ENCODE peak calls at places on chromosomes 11 and 22, in five cellular contexts. One of them, this sample, is unnamed.

GRCh38 chr11:32033491-32033890 is 57.4 kb upstream of the RCN1 start:
- DNase-seq in B cell: no peak
- DNase-seq in AG10803: peak
- DNase-seq in fibroblast of mammary gland: peak
- DNase-seq in cardiac muscle cell: peak
- DNase-seq in this sample: no peak

GRCh38 chr11:12090761-12091261 is 19.6 kb upstream of the MICAL2 start:
- DNase-seq in B cell: no peak
- DNase-seq in cardiac muscle cell: no peak
- DNase-seq in fibroblast of mammary gland: no peak
- DNase-seq in AG10803: no peak
- DNase-seq in this sample: no peak

GRCh38 chr11:122153746-122154145 is 37.7 kb upstream of the BLID start:
- DNase-seq in AG10803: no peak
- DNase-seq in cardiac muscle cell: no peak
- DNase-seq in fibroblast of mammary gland: no peak
- DNase-seq in B cell: no peak
- DNase-seq in this sample: no peak

GRCh38 chr11:17633987-17634775 is 85.2 kb upstream of the MYOD1 start:
- DNase-seq in cardiac muscle cell: no peak
- DNase-seq in AG10803: no peak
- DNase-seq in fibroblast of mammary gland: no peak
- DNase-seq in B cell: peak
- DNase-seq in this sample: no peak

GRCh38 chr11:115333951-115334350 is 170.3 kb downstream of the CADM1 start:
- DNase-seq in cardiac muscle cell: no peak
- DNase-seq in B cell: no peak
- DNase-seq in fibroblast of mammary gland: no peak
- DNase-seq in AG10803: no peak
- DNase-seq in this sample: no peak

GRCh38 chr11:125338886-125339811 is 156.9 kb downstream of the FEZ1 start:
- DNase-seq in fibroblast of mammary gland: peak
- DNase-seq in AG10803: peak
- DNase-seq in B cell: no peak
- DNase-seq in cardiac muscle cell: peak
- DNase-seq in this sample: no peak

GRCh38 chr11:33701831-33702230 is 1.2 kb upstream of the C11orf91 start:
- DNase-seq in cardiac muscle cell: peak
- DNase-seq in B cell: no peak
- DNase-seq in fibroblast of mammary gland: peak
- DNase-seq in AG10803: peak
- DNase-seq in this sample: no peak

GRCh38 chr11:6737872-6738466 is 33.8 kb downstream of the OR2AG2 start:
- DNase-seq in fibroblast of mammary gland: peak
- DNase-seq in cardiac muscle cell: peak
- DNase-seq in AG10803: peak
- DNase-seq in B cell: peak
- DNase-seq in this sample: peak

GRCh38 chr11:37699644-37700043 is 1101.6 kb upstream of the RAG2 start:
- DNase-seq in cardiac muscle cell: no peak
- DNase-seq in fibroblast of mammary gland: no peak
- DNase-seq in AG10803: no peak
- DNase-seq in B cell: no peak
- DNase-seq in this sample: no peak

GRCh38 chr22:36244522-36245391 is 5.4 kb upstream of the APOL2 start:
- DNase-seq in cardiac muscle cell: peak
- DNase-seq in B cell: no peak
- DNase-seq in AG10803: peak
- DNase-seq in fibroblast of mammary gland: peak
- DNase-seq in this sample: no peak

GRCh38 chr11:6576471-6577373 is 26.7 kb downstream of the RRP8 start:
- DNase-seq in B cell: no peak
- DNase-seq in AG10803: peak
- DNase-seq in fibroblast of mammary gland: peak
- DNase-seq in cardiac muscle cell: peak
- DNase-seq in this sample: no peak

GRCh38 chr11:35605691-35606090 is 12.6 kb upstream of the FJX1 start:
- DNase-seq in AG10803: peak
- DNase-seq in B cell: no peak
- DNase-seq in fibroblast of mammary gland: peak
- DNase-seq in cardiac muscle cell: peak
- DNase-seq in this sample: no peak

GRCh38 chr22:40178417-40179409 is 988 bp downstream of the TNRC6B start:
- DNase-seq in AG10803: peak
- DNase-seq in B cell: peak
- DNase-seq in cardiac muscle cell: peak
- DNase-seq in fibroblast of mammary gland: peak
- DNase-seq in this sample: peak

GRCh38 chr11:12137938-12138731 is 27.7 kb downstream of the MICAL2 start:
- DNase-seq in fibroblast of mammary gland: peak
- DNase-seq in cardiac muscle cell: peak
- DNase-seq in B cell: no peak
- DNase-seq in AG10803: peak
- DNase-seq in this sample: no peak

GRCh38 chr11:46724088-46724487 is 5.1 kb downstream of the F2 start:
- DNase-seq in cardiac muscle cell: no peak
- DNase-seq in B cell: no peak
- DNase-seq in AG10803: no peak
- DNase-seq in fibroblast of mammary gland: no peak
- DNase-seq in this sample: no peak

GRCh38 chr22:36123673-36124630 is 36.6 kb downstream of the APOL3 start:
- DNase-seq in fibroblast of mammary gland: peak
- DNase-seq in B cell: peak
- DNase-seq in cardiac muscle cell: peak
- DNase-seq in AG10803: peak
- DNase-seq in this sample: peak

GRCh38 chr22:23539135-23539838 is 40.8 kb downstream of the IGLL1 start:
- DNase-seq in AG10803: peak
- DNase-seq in fibroblast of mammary gland: peak
- DNase-seq in B cell: peak
- DNase-seq in cardiac muscle cell: peak
- DNase-seq in this sample: peak

GRCh38 chr11:19907008-19907579 is 194.5 kb downstream of the NAV2 start:
- DNase-seq in B cell: no peak
- DNase-seq in fibroblast of mammary gland: no peak
- DNase-seq in cardiac muscle cell: no peak
- DNase-seq in AG10803: no peak
- DNase-seq in this sample: no peak

GRCh38 chr11:19907839-19908238 is 195.2 kb downstream of the NAV2 start:
- DNase-seq in fibroblast of mammary gland: no peak
- DNase-seq in AG10803: peak
- DNase-seq in cardiac muscle cell: no peak
- DNase-seq in B cell: no peak
- DNase-seq in this sample: no peak

GRCh38 chr11:19906126-19906525 is 193.5 kb downstream of the NAV2 start:
- DNase-seq in AG10803: no peak
- DNase-seq in fibroblast of mammary gland: no peak
- DNase-seq in cardiac muscle cell: no peak
- DNase-seq in B cell: no peak
- DNase-seq in this sample: no peak

GRCh38 chr11:19903620-19904069 is 191.0 kb downstream of the NAV2 start:
- DNase-seq in cardiac muscle cell: peak
- DNase-seq in B cell: no peak
- DNase-seq in AG10803: peak
- DNase-seq in fibroblast of mammary gland: peak
- DNase-seq in this sample: no peak

DNA sequence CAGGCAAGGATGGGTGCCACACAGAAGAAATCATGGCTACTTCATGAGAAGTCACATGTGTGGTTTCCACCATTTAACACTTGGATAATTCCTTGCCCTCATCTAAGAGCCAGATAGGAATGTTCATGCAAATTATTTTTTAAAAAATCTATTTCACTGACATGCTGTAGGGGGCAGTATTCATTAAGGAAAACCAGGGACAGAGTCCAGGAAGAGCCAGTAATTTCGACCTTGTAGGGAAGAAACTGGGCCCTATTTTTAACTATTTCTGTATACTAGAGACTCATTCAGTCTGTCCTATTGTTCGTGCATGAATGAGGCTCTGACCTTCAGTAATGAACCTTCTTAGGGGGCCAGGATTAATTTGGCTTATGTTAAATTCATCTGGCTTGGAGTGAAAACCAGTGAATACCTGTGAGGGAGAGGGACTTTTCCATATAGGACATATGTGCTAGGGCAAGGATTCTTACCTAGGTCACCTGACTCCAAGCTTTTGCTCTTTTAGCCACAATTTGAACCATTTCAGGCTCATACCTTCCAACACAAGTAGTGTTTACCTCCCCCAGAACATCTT is 192.7 kb downstream of the NAV2 start:
- DNase-seq in AG10803: peak
- DNase-seq in cardiac muscle cell: peak
- DNase-seq in fibroblast of mammary gland: peak
- DNase-seq in B cell: no peak
- DNase-seq in this sample: no peak
- TF ChIP-seq CTCF in AG10803: peak
- TF ChIP-seq CTCF in cardiac muscle cell: peak
- TF ChIP-seq CTCF in fibroblast of mammary gland: peak
- TF ChIP-seq CTCF in B cell: peak
- TF ChIP-seq CTCF in this sample: peak

GRCh38 chr22:38299001-38299651 is 18.1 kb downstream of the CSNK1E start:
- DNase-seq in AG10803: no peak
- DNase-seq in B cell: no peak
- DNase-seq in cardiac muscle cell: no peak
- DNase-seq in fibroblast of mammary gland: no peak
- DNase-seq in this sample: no peak

GRCh38 chr22:38296372-38296771 is 20.9 kb downstream of the CSNK1E start:
- DNase-seq in AG10803: no peak
- DNase-seq in cardiac muscle cell: no peak
- DNase-seq in fibroblast of mammary gland: no peak
- DNase-seq in B cell: no peak
- DNase-seq in this sample: no peak

GRCh38 chr22:38300197-38300945 is 16.9 kb downstream of the CSNK1E start:
- DNase-seq in B cell: no peak
- DNase-seq in fibroblast of mammary gland: no peak
- DNase-seq in AG10803: no peak
- DNase-seq in cardiac muscle cell: no peak
- DNase-seq in this sample: no peak

GRCh38 chr22:38299758-38300157 is 17.5 kb downstream of the CSNK1E start:
- DNase-seq in cardiac muscle cell: no peak
- DNase-seq in fibroblast of mammary gland: no peak
- DNase-seq in AG10803: no peak
- DNase-seq in B cell: no peak
- DNase-seq in this sample: no peak

DNA sequence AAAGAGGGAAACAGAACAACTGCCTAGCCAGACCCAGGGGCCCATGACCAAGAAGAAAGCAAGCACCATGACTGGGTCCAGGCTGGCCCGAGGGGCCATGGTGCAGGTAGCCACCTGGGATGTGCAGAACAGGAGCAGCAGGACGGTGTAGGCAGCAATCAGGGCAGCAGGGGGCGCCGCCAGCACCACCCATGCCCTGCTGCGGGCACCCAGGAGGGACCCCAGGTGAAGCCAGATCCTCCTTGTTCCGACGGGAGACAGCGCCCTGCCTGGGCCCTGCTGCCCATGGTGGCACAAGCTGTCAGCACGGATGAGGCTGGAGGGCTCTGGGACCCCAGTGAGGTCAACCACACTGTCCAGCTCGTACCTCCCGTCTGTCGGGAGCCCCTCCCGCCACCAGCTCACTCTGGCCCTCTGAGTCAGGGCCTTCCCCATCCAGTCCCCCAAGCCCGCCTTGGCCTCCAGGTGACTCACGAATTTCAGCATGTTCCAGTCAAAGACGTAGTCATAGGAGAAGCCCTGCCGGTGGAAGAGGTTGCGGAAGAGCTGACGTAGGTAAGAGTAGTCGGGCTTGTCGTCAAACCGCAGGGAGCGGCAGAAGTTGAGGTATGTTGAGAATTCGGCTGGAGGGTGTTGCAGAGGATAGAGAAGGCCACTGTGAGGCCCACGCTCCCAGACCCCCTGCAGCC is 18.8 kb downstream of the CSNK1E start:
- DNase-seq in fibroblast of mammary gland: peak
- DNase-seq in cardiac muscle cell: peak
- DNase-seq in B cell: peak
- DNase-seq in AG10803: peak
- DNase-seq in this sample: peak
- TF ChIP-seq CTCF in fibroblast of mammary gland: peak
- TF ChIP-seq CTCF in cardiac muscle cell: peak
- TF ChIP-seq CTCF in B cell: peak
- TF ChIP-seq CTCF in AG10803: peak
- TF ChIP-seq CTCF in this sample: peak

GRCh38 chr22:37884420-37884819 is 21.7 kb upstream of the MICALL1 start:
- DNase-seq in cardiac muscle cell: no peak
- DNase-seq in B cell: no peak
- DNase-seq in fibroblast of mammary gland: peak
- DNase-seq in AG10803: peak
- DNase-seq in this sample: no peak

GRCh38 chr22:37891926-37892325 is 14.2 kb upstream of the MICALL1 start:
- DNase-seq in fibroblast of mammary gland: no peak
- DNase-seq in B cell: no peak
- DNase-seq in AG10803: no peak
- DNase-seq in cardiac muscle cell: no peak
- DNase-seq in this sample: no peak

GRCh38 chr22:37893583-37893983 is 12.5 kb upstream of the MICALL1 start:
- DNase-seq in AG10803: no peak
- DNase-seq in B cell: no peak
- DNase-seq in cardiac muscle cell: no peak
- DNase-seq in fibroblast of mammary gland: no peak
- DNase-seq in this sample: no peak

GRCh38 chr22:37892566-37893338 is 13.3 kb upstream of the MICALL1 start:
- DNase-seq in B cell: no peak
- DNase-seq in cardiac muscle cell: peak
- DNase-seq in fibroblast of mammary gland: no peak
- DNase-seq in AG10803: peak
- DNase-seq in this sample: no peak

GRCh38 chr22:37887610-37888378 is 18.3 kb upstream of the MICALL1 start:
- DNase-seq in B cell: no peak
- DNase-seq in fibroblast of mammary gland: peak
- DNase-seq in AG10803: peak
- DNase-seq in cardiac muscle cell: peak
- DNase-seq in this sample: no peak
- TF ChIP-seq CTCF in B cell: peak
- TF ChIP-seq CTCF in fibroblast of mammary gland: peak
- TF ChIP-seq CTCF in AG10803: peak
- TF ChIP-seq CTCF in cardiac muscle cell: peak
- TF ChIP-seq CTCF in this sample: no peak

GRCh38 chr11:82867495-82868082 is 32.6 kb downstream of the PRCP start:
- DNase-seq in B cell: peak
- DNase-seq in cardiac muscle cell: peak
- DNase-seq in fibroblast of mammary gland: peak
- DNase-seq in AG10803: peak
- DNase-seq in this sample: peak
- TF ChIP-seq CTCF in B cell: peak
- TF ChIP-seq CTCF in cardiac muscle cell: peak
- TF ChIP-seq CTCF in fibroblast of mammary gland: peak
- TF ChIP-seq CTCF in AG10803: peak
- TF ChIP-seq CTCF in this sample: peak

DNA sequence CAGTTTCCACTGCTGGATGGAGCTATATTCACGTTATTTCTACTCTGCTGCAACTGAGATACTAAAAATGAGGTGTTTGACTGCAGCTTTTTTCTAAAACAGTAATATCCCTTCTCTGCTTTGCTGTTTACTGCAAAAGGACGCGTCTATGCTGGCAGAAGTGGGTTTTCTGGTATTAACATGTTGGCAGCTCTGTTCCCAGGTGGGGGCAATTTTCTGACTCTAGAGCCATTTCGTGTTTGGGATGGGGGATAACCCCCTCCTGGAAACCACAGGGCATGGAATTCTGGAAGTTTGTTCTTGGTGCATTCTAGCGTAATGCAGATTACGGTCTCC is 4.9 kb downstream of the GRK2 start:
- DNase-seq in fibroblast of mammary gland: no peak
- DNase-seq in cardiac muscle cell: no peak
- DNase-seq in B cell: no peak
- DNase-seq in AG10803: no peak
- DNase-seq in this sample: no peak
- TF ChIP-seq CTCF in fibroblast of mammary gland: no peak
- TF ChIP-seq CTCF in cardiac muscle cell: no peak
- TF ChIP-seq CTCF in B cell: no peak
- TF ChIP-seq CTCF in AG10803: no peak
- TF ChIP-seq CTCF in this sample: no peak

This sample was measured in natural killer cell.